ENCODE peak calls at places on chromosomes 5 and 9, in six cellular contexts. U is IMR-90, E is mesenchymal stem cell, M is neuronal stem cell, Y is H9, T is H1. R is an unnamed sample.

GRCh38 chr9:135060461-135061116 is 26.9 kb upstream of the OLFM1 start:
- DNase-seq in E (no peak), T (no peak), Y (peak; percentile 10), U (no peak), M (no peak), R (no peak)

GRCh38 chr9:78533500-78533899 is 236.6 kb downstream of the PSAT1 start:
- DNase-seq in T (no peak), Y (no peak), M (no peak), E (no peak), U (peak; percentile 12), R (no peak)

GRCh38 chr5:62111428-62111827 is 194.6 kb upstream of the KIF2A start:
- DNase-seq in T (no peak), Y (no peak), U (no peak), E (no peak), M (no peak), R (no peak)

GRCh38 chr5:132334812-132335211 is 34.7 kb upstream of the SLC22A5 start:
- DNase-seq in U (peak; percentile 62), E (peak; percentile 18), T (no peak), M (no peak), Y (no peak), R (no peak)

GRCh38 chr5:179378441-179379271 is 33.4 kb upstream of the ADAMTS2 start:
- DNase-seq in E (peak; percentile 90), U (peak; percentile 78), T (no peak), M (no peak), Y (peak; percentile 12), R (peak; percentile 64)

GRCh38 chr5:137589185-137589584 is 90.1 kb upstream of the SPOCK1 start:
- DNase-seq in T (no peak), Y (no peak), U (no peak), M (no peak), E (no peak), R (no peak)

GRCh38 chr5:60066502-60066901 is 173.0 kb upstream of the PDE4D start:
- DNase-seq in T (no peak), U (peak; percentile 1), E (peak; percentile 24), M (no peak), Y (no peak), R (no peak)

GRCh38 chr9:91037511-91038482 is 236.2 kb downstream of the SYK start:
- DNase-seq in U (peak; percentile 93), Y (no peak), E (peak; percentile 95), M (no peak), T (no peak), R (peak; percentile 67)

GRCh38 chr9:110640736-110641135 is 27.9 kb upstream of the MUSK start:
- DNase-seq in E (no peak), T (no peak), M (no peak), Y (no peak), U (no peak), R (no peak)

GRCh38 chr9:128729302-128729701 is 5.4 kb upstream of the ZDHHC12 start:
- DNase-seq in Y (no peak), E (no peak), T (no peak), M (no peak), U (no peak), R (no peak)

GRCh38 chr9:133919253-133920115 is 72.6 kb downstream of the VAV2 start:
- DNase-seq in E (peak; percentile 22), U (peak; percentile 29), M (no peak), T (no peak), Y (no peak), R (no peak)

GRCh38 chr9:135081264-135081660 is 6.2 kb upstream of the OLFM1 start:
- DNase-seq in E (no peak), Y (peak; percentile 9), U (no peak), T (no peak), M (no peak), R (no peak)

GRCh38 chr9:138101444-138102234 is 224.1 kb downstream of the CACNA1B start:
- DNase-seq in E (no peak), Y (peak; percentile 20), U (no peak), T (peak; percentile 27), M (no peak), R (no peak)

GRCh38 chr9:84139296-84140100 is 158.9 kb downstream of the RMI1 start:
- DNase-seq in M (no peak), U (peak; percentile 12), T (no peak), Y (no peak), E (no peak), R (no peak)

GRCh38 chr9:87663556-87663955 is 62.4 kb upstream of the CTSL start:
- DNase-seq in Y (peak; percentile 24), T (no peak), E (no peak), U (no peak), M (no peak), R (no peak)

GRCh38 chr5:91283899-91284298 is 99.2 kb downstream of the ARRDC3 start:
- DNase-seq in U (peak; percentile 81), M (no peak), E (peak; percentile 31), T (no peak), Y (no peak), R (no peak)

GRCh38 chr9:91117959-91118651 is 243.6 kb downstream of the AUH start:
- DNase-seq in T (peak; percentile 74), Y (peak; percentile 73), M (peak; percentile 24), E (peak; percentile 82), U (peak; percentile 82), R (peak; percentile 84)

GRCh38 chr5:37816883-37817282 is 23.0 kb downstream of the GDNF start:
- DNase-seq in E (peak; percentile 38), M (no peak), T (no peak), U (peak; percentile 49), Y (no peak), R (no peak)

GRCh38 chr9:104927216-104927911 is 591 bp downstream of the ABCA1 start:
- DNase-seq in E (peak; percentile 69), M (peak; percentile 55), U (peak; percentile 47), Y (peak; percentile 56), T (peak; percentile 77), R (peak; percentile 33)

GRCh38 chr9:72538926-72539702 is 17.7 kb downstream of the TMC1 start:
- DNase-seq in M (no peak), E (no peak), Y (no peak), U (no peak), T (no peak), R (peak; percentile 40)

GRCh38 chr9:35791321-35791921 is at the start of gene NPR2:
- DNase-seq in E (peak; percentile 43), Y (no peak), T (peak; percentile 70), U (peak; percentile 9), M (no peak), R (no peak)

GRCh38 chr5:171336486-171337206 is 27.6 kb downstream of the TLX3 start:
- DNase-seq in M (no peak), Y (no peak), E (peak; percentile 31), T (peak; percentile 58), U (peak; percentile 64), R (peak; percentile 55)

GRCh38 chr9:104247899-104248460 is 153.9 kb downstream of the SMC2 start:
- DNase-seq in Y (no peak), E (no peak), U (no peak), M (no peak), T (no peak), R (no peak)

GRCh38 chr9:91001146-91001611 is 199.6 kb downstream of the SYK start:
- DNase-seq in Y (no peak), T (no peak), U (peak; percentile 61), E (no peak), M (no peak), R (peak; percentile 76)

GRCh38 chr5:158951951-158952545 is 147.7 kb downstream of the EBF1 start:
- DNase-seq in U (no peak), E (no peak), T (peak; percentile 46), Y (peak; percentile 36), M (no peak), R (no peak)

GRCh38 chr5:151214614-151215545 is 9.0 kb downstream of the CCDC69 start:
- DNase-seq in E (no peak), Y (no peak), T (no peak), U (no peak), M (no peak), R (peak; percentile 94)

GRCh38 chr5:137891849-137892248 is 2.6 kb downstream of the PKD2L2 start:
- DNase-seq in E (no peak), M (no peak), U (no peak), Y (no peak), T (no peak), R (peak; percentile 9)

GRCh38 chr9:136052991-136053756 is 41.9 kb downstream of the NACC2 start:
- DNase-seq in T (peak; percentile 56), U (no peak), M (no peak), Y (peak; percentile 62), E (peak; percentile 32), R (no peak)

GRCh38 chr9:14351206-14351605 is 37.3 kb upstream of the NFIB start:
- DNase-seq in Y (no peak), U (no peak), T (no peak), E (no peak), M (no peak), R (no peak)

GRCh38 chr9:14349818-14350333 is 35.9 kb upstream of the NFIB start:
- DNase-seq in Y (no peak), T (no peak), E (peak; percentile 28), M (no peak), U (no peak), R (no peak)

GRCh38 chr9:14349141-14349817 is 35.3 kb upstream of the NFIB start:
- DNase-seq in T (no peak), U (no peak), Y (no peak), M (peak; percentile 42), E (peak; percentile 46), R (no peak)

GRCh38 chr9:14352549-14352948 is 38.6 kb upstream of the NFIB start:
- DNase-seq in M (no peak), U (no peak), E (peak; percentile 9), Y (no peak), T (no peak), R (no peak)

GRCh38 chr9:14350766-14351165 is 36.8 kb upstream of the NFIB start:
- DNase-seq in E (no peak), U (no peak), T (no peak), Y (no peak), M (no peak), R (no peak)
- H2AK5ac ChIP-seq in E (no peak overlapping the region), U (no peak overlapping the region), T (no peak overlapping the region), Y (no peak overlapping the region), M (no peak overlapping the region), R (no peak overlapping the region)

GRCh38 chr9:120524038-120524437 is 55.9 kb downstream of the CDK5RAP2 start:
- DNase-seq in U (no peak), Y (no peak), T (no peak), M (no peak), E (no peak), R (no peak)
- H4K91ac ChIP-seq in U (no peak overlapping the region), Y (no peak overlapping the region), T (no peak overlapping the region), M (no peak overlapping the region), E (no peak overlapping the region), R (no peak overlapping the region)

GRCh38 chr9:115172105-115172504 is 54.1 kb upstream of the TNC start:
- DNase-seq in Y (no peak), U (no peak), E (no peak), M (no peak), T (no peak), R (no peak)
- H3K4ac ChIP-seq in Y (no peak overlapping the region), U (no peak overlapping the region), E (no peak overlapping the region), M (no peak overlapping the region), T (no peak overlapping the region), R (no peak overlapping the region)

GRCh38 chr5:92952243-92952642 is 628.8 kb downstream of the NR2F1-AS1 start:
- DNase-seq in E (no peak), U (no peak), Y (no peak), T (no peak), M (no peak), R (no peak)

GRCh38 chr5:92946546-92946945 is 634.5 kb downstream of the NR2F1-AS1 start:
- DNase-seq in E (no peak), T (no peak), U (no peak), Y (no peak), M (no peak), R (no peak)

GRCh38 chr5:92956886-92957285 is 624.1 kb downstream of the NR2F1-AS1 start:
- DNase-seq in M (no peak), Y (no peak), T (no peak), E (no peak), U (no peak), R (no peak)

GRCh38 chr5:92951746-92952145 is 629.3 kb downstream of the NR2F1-AS1 start:
- DNase-seq in U (no peak), E (no peak), M (no peak), T (no peak), Y (no peak), R (no peak)
- H2AK5ac ChIP-seq in U (no peak overlapping the region), E (no peak overlapping the region), M (no peak overlapping the region), T (no peak overlapping the region), Y (no peak overlapping the region), R (no peak overlapping the region)